ENCODE peak calls at places on chromosomes 5 and 9, in four cellular contexts. G, W, H and I are unnamed samples.

GRCh38 chr5:72152506-72152905 is 45.2 kb downstream of the MAP1B start:
- DNase-seq in W (no peak), G (no peak), H (no peak), I (no peak)

GRCh38 chr5:3801967-3802366 is 206.3 kb downstream of the IRX1 start:
- DNase-seq in W (no peak), G (no peak), H (no peak), I (no peak)

GRCh38 chr9:112041536-112042243 is 133.4 kb downstream of the SUSD1 start:
- DNase-seq in G (no peak), W (no peak), H (no peak), I (no peak)

GRCh38 chr9:98184326-98184725 is 8.1 kb downstream of the CORO2A start:
- DNase-seq in W (no peak), G (no peak), H (no peak), I (no peak)

GRCh38 chr9:129458663-129459549 is 162.0 kb downstream of the C9orf50 start:
- DNase-seq in G (peak; percentile 74), W (peak; percentile 36), H (peak; percentile 34), I (peak; percentile 68)

GRCh38 chr5:119290607-119291006 is 65.2 kb upstream of the TNFAIP8 start:
- DNase-seq in H (no peak), G (no peak), W (no peak), I (no peak)

GRCh38 chr5:171850354-171850947 is 64.8 kb downstream of the SMIM23 start:
- DNase-seq in H (peak; percentile 24), W (no peak), G (no peak), I (no peak)

GRCh38 chr9:92627651-92628050 is 42.3 kb downstream of the IPPK start:
- DNase-seq in G (no peak), W (no peak), H (no peak), I (no peak)

GRCh38 chr5:57693488-57694305 is 211.1 kb upstream of the ACTBL2 start:
- DNase-seq in G (no peak), W (no peak), H (no peak), I (no peak)

GRCh38 chr5:13553896-13554295 is 390.6 kb downstream of the DNAH5 start:
- DNase-seq in W (no peak), G (no peak), H (no peak), I (no peak)

GRCh38 chr5:160894-161540 is 30.3 kb upstream of the LRRC14B start:
- DNase-seq in G (no peak), H (no peak), W (no peak), I (no peak)

GRCh38 chr9:128504485-128505413 is at the start of gene GLE1:
- DNase-seq in H (peak; percentile 95), W (peak; percentile 95), G (peak; percentile 95), I (peak; percentile 88)

GRCh38 chr5:147688965-147689364 is 93.6 kb downstream of the JAKMIP2 start:
- DNase-seq in W (peak; percentile 33), H (no peak), G (peak; percentile 17), I (no peak)

GRCh38 chr9:2785060-2785459 is 58.8 kb downstream of the PUM3 start:
- DNase-seq in W (no peak), G (no peak), H (no peak), I (no peak)

GRCh38 chr9:87276327-87276841 is 221.3 kb upstream of the DAPK1 start:
- DNase-seq in W (no peak), G (no peak), H (no peak), I (no peak)

GRCh38 chr5:111830333-111830732 is 73.3 kb upstream of the NREP start:
- DNase-seq in G (no peak), W (no peak), H (no peak), I (no peak)

GRCh38 chr5:172418847-172419810 is 35.2 kb downstream of the SH3PXD2B start:
- DNase-seq in G (no peak), H (no peak), W (no peak), I (no peak)

GRCh38 chr5:61496406-61497307 is 164.6 kb downstream of the ZSWIM6 start:
- DNase-seq in W (no peak), G (peak; percentile 16), H (no peak), I (no peak)

GRCh38 chr5:132283423-132284043 is 10.7 kb upstream of the SLC22A4 start:
- DNase-seq in W (no peak), H (peak; percentile 15), G (no peak), I (no peak)

GRCh38 chr9:211036-211435 is 3.6 kb upstream of the DOCK8 start:
- DNase-seq in W (no peak), G (no peak), H (no peak), I (no peak)